ENCODE peak calls at places on chromosomes 7 and 10, in five cellular contexts. One of them, this sample, is unnamed.

GRCh38 chr7:95596183-95597135 is at the start of gene PDK4:
- DNase-seq in tibial artery: peak
- DNase-seq in progenitor cell of endocrine pancreas: peak
- DNase-seq in ovary: peak
- DNase-seq in cardiac fibroblast: peak
- DNase-seq in this sample: peak

GRCh38 chr7:92723205-92723604 is 113.2 kb downstream of the CDK6 start:
- DNase-seq in ovary: no peak
- DNase-seq in progenitor cell of endocrine pancreas: no peak
- DNase-seq in cardiac fibroblast: peak
- DNase-seq in tibial artery: no peak
- DNase-seq in this sample: peak

GRCh38 chr10:6738464-6738824 is 158.4 kb upstream of the PRKCQ start:
- DNase-seq in progenitor cell of endocrine pancreas: no peak
- DNase-seq in cardiac fibroblast: no peak
- DNase-seq in ovary: no peak
- DNase-seq in tibial artery: no peak
- DNase-seq in this sample: no peak

GRCh38 chr10:124875596-124875995 is 66.3 kb upstream of the ZRANB1 start:
- DNase-seq in cardiac fibroblast: peak
- DNase-seq in ovary: no peak
- DNase-seq in progenitor cell of endocrine pancreas: no peak
- DNase-seq in tibial artery: no peak
- DNase-seq in this sample: peak

GRCh38 chr7:41777894-41778596 is 75.2 kb upstream of the INHBA start:
- DNase-seq in progenitor cell of endocrine pancreas: no peak
- DNase-seq in tibial artery: no peak
- DNase-seq in cardiac fibroblast: no peak
- DNase-seq in ovary: no peak
- DNase-seq in this sample: no peak

GRCh38 chr10:119209736-119210355 is 2.5 kb downstream of the GRK5 start:
- DNase-seq in cardiac fibroblast: peak
- DNase-seq in progenitor cell of endocrine pancreas: no peak
- DNase-seq in ovary: no peak
- DNase-seq in tibial artery: peak
- DNase-seq in this sample: no peak

GRCh38 chr10:113858541-113858940 is 4.1 kb downstream of the NHLRC2 start:
- DNase-seq in tibial artery: no peak
- DNase-seq in cardiac fibroblast: peak
- DNase-seq in ovary: no peak
- DNase-seq in progenitor cell of endocrine pancreas: no peak
- DNase-seq in this sample: peak

GRCh38 chr7:81600608-81601007 is 169.2 kb downstream of the HGF start:
- DNase-seq in tibial artery: no peak
- DNase-seq in cardiac fibroblast: peak
- DNase-seq in ovary: no peak
- DNase-seq in progenitor cell of endocrine pancreas: no peak
- DNase-seq in this sample: peak

GRCh38 chr7:44884553-44885393 is 557 bp downstream of the PURB start:
- DNase-seq in cardiac fibroblast: peak
- DNase-seq in progenitor cell of endocrine pancreas: peak
- DNase-seq in ovary: peak
- DNase-seq in tibial artery: peak
- DNase-seq in this sample: peak

GRCh38 chr10:132098539-132099421 is 33.0 kb downstream of the JAKMIP3 start:
- DNase-seq in progenitor cell of endocrine pancreas: no peak
- DNase-seq in ovary: no peak
- DNase-seq in cardiac fibroblast: no peak
- DNase-seq in tibial artery: no peak
- DNase-seq in this sample: no peak

GRCh38 chr7:7738622-7739021 is 20.2 kb upstream of the RPA3 start:
- DNase-seq in cardiac fibroblast: no peak
- DNase-seq in tibial artery: no peak
- DNase-seq in ovary: no peak
- DNase-seq in progenitor cell of endocrine pancreas: no peak
- DNase-seq in this sample: no peak

GRCh38 chr7:70325509-70326101 is 727.3 kb downstream of the AUTS2 start:
- DNase-seq in tibial artery: no peak
- DNase-seq in ovary: no peak
- DNase-seq in cardiac fibroblast: no peak
- DNase-seq in progenitor cell of endocrine pancreas: no peak
- DNase-seq in this sample: no peak

GRCh38 chr7:85765698-85766298 is 578.9 kb upstream of the SEMA3D start:
- DNase-seq in progenitor cell of endocrine pancreas: no peak
- DNase-seq in tibial artery: no peak
- DNase-seq in cardiac fibroblast: no peak
- DNase-seq in ovary: no peak
- DNase-seq in this sample: no peak

GRCh38 chr7:47852330-47853245 is 95.7 kb downstream of the PKD1L1 start:
- DNase-seq in tibial artery: no peak
- DNase-seq in progenitor cell of endocrine pancreas: no peak
- DNase-seq in cardiac fibroblast: peak
- DNase-seq in ovary: no peak
- DNase-seq in this sample: peak

GRCh38 chr10:84256510-84257342 is 11.9 kb downstream of the RGR start:
- DNase-seq in progenitor cell of endocrine pancreas: no peak
- DNase-seq in cardiac fibroblast: peak
- DNase-seq in ovary: no peak
- DNase-seq in tibial artery: no peak
- DNase-seq in this sample: no peak

GRCh38 chr7:129845178-129845971 is 107.4 kb downstream of the UBE2H start:
- DNase-seq in cardiac fibroblast: peak
- DNase-seq in ovary: no peak
- DNase-seq in tibial artery: no peak
- DNase-seq in progenitor cell of endocrine pancreas: no peak
- DNase-seq in this sample: peak

GRCh38 chr10:63264852-63265617 is 131.9 kb downstream of the NRBF2 start:
- DNase-seq in tibial artery: no peak
- DNase-seq in ovary: peak
- DNase-seq in progenitor cell of endocrine pancreas: no peak
- DNase-seq in cardiac fibroblast: peak
- DNase-seq in this sample: peak

GRCh38 chr7:122803323-122803722 is 82.9 kb downstream of the CADPS2 start:
- DNase-seq in tibial artery: no peak
- DNase-seq in ovary: no peak
- DNase-seq in progenitor cell of endocrine pancreas: no peak
- DNase-seq in cardiac fibroblast: peak
- DNase-seq in this sample: no peak
- TF ChIP-seq CTCF in tibial artery: no peak
- TF ChIP-seq CTCF in ovary: no peak
- TF ChIP-seq CTCF in progenitor cell of endocrine pancreas: peak
- TF ChIP-seq CTCF in cardiac fibroblast: peak
- TF ChIP-seq CTCF in this sample: peak

DNA sequence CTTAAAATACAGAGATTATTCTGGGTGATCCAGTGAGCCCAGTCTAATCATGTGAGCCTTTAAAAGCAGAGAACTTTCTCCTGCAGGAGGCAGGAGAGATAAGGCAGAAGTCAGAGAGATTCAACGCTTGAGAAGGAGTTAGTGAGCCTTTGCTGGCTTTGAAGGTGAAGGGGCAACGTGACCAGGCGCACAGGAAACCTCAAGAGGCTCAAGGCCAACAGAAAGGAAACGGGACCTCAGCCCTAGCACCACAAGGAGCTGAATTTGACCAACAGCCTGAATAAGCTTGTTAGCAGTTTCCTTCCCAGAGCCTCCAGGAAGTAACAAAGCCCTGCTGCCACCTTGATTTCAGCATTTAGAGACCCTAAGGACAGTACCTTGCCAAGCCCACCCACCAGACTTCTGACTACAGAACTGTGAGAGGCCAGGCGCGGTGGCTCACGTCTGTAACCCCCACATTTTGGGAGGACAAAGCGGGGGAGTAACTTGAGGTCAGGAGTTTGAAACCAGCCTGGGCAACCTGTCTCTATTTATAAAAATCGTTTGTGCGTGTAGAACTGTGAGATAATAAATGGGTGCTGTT is 87.3 kb upstream of the KAT6B start:
- DNase-seq in progenitor cell of endocrine pancreas: no peak
- DNase-seq in tibial artery: no peak
- DNase-seq in ovary: no peak
- DNase-seq in cardiac fibroblast: peak
- DNase-seq in this sample: no peak
- TF ChIP-seq CTCF in progenitor cell of endocrine pancreas: no peak
- TF ChIP-seq CTCF in tibial artery: no peak
- TF ChIP-seq CTCF in ovary: no peak
- TF ChIP-seq CTCF in cardiac fibroblast: peak
- TF ChIP-seq CTCF in this sample: peak

GRCh38 chr10:43318456-43318855 is 51.6 kb upstream of the RASGEF1A start:
- DNase-seq in cardiac fibroblast: no peak
- DNase-seq in progenitor cell of endocrine pancreas: no peak
- DNase-seq in ovary: no peak
- DNase-seq in tibial artery: no peak
- DNase-seq in this sample: no peak

GRCh38 chr10:43317422-43317821 is 50.6 kb upstream of the RASGEF1A start:
- DNase-seq in cardiac fibroblast: no peak
- DNase-seq in ovary: no peak
- DNase-seq in progenitor cell of endocrine pancreas: no peak
- DNase-seq in tibial artery: no peak
- DNase-seq in this sample: no peak

GRCh38 chr10:43315535-43316245 is 48.8 kb upstream of the RASGEF1A start:
- DNase-seq in ovary: no peak
- DNase-seq in cardiac fibroblast: no peak
- DNase-seq in progenitor cell of endocrine pancreas: no peak
- DNase-seq in tibial artery: no peak
- DNase-seq in this sample: no peak

GRCh38 chr10:43316516-43316915 is 49.7 kb upstream of the RASGEF1A start:
- DNase-seq in tibial artery: no peak
- DNase-seq in ovary: no peak
- DNase-seq in progenitor cell of endocrine pancreas: no peak
- DNase-seq in cardiac fibroblast: no peak
- DNase-seq in this sample: no peak

DNA sequence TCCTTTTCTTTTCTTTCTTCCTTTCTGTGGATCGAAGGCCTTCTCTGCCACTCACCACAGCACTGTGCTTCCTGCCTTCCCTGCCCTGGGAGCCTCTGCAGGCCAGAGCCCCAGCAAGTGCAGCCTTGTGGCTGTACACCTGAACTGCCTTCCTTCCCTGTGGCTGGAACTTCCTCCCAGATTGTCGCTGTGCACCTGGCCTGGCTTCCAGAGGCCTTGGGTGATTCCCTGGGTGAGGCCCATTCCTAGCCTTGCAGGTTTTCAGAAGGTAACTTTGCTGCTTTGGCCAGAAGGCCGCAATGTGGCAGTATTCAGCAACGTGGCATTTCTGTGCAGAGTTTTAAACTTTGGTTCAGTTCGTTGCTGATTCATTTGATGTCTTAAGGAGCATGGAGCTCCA is 50.1 kb upstream of the RASGEF1A start:
- DNase-seq in cardiac fibroblast: no peak
- DNase-seq in ovary: no peak
- DNase-seq in progenitor cell of endocrine pancreas: no peak
- DNase-seq in tibial artery: no peak
- DNase-seq in this sample: no peak
- TF ChIP-seq CTCF in cardiac fibroblast: no peak
- TF ChIP-seq CTCF in ovary: no peak
- TF ChIP-seq CTCF in progenitor cell of endocrine pancreas: no peak
- TF ChIP-seq CTCF in tibial artery: no peak
- TF ChIP-seq CTCF in this sample: no peak

DNA sequence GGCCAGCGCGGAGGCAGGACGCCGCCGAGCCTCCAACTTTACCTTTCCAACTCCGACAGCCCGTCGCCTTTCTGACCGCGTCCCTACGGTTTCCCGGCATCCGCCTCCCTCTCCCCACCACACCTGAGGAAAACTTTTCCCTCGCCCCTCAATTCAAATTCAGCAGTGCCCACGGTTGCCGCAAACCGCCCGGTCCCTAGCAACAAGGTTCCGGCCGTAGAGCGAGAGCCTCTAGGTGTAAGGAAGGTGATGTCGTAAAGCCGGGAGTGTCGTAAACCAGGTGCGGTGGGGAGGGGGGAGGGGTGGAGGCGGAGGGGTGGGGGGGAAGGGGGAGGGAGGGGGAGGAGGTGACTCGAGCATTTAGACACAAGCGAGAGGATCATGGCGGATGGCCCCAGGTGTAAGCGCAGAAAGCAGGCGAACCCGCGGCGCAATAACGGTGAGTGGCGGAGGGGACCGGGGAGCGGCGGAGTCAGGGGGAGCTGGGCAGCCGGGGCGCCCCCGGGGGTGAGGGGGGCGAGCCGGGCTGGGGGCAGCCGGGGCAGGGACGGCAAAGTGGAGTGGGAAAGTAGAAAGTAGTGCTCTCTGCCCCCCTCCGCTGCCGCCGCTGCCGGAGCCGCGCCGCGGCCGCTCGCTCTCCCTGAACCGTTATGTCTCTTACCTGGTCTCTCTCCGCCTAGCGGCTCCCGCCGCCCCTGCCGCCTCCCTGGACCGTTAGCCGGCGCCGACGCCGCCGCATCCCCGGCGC is at the start of gene ZEB1:
- DNase-seq in ovary: peak
- DNase-seq in tibial artery: peak
- DNase-seq in progenitor cell of endocrine pancreas: peak
- DNase-seq in cardiac fibroblast: peak
- DNase-seq in this sample: peak
- TF ChIP-seq CTCF in ovary: peak
- TF ChIP-seq CTCF in tibial artery: peak
- TF ChIP-seq CTCF in progenitor cell of endocrine pancreas: peak
- TF ChIP-seq CTCF in cardiac fibroblast: peak
- TF ChIP-seq CTCF in this sample: peak

DNA sequence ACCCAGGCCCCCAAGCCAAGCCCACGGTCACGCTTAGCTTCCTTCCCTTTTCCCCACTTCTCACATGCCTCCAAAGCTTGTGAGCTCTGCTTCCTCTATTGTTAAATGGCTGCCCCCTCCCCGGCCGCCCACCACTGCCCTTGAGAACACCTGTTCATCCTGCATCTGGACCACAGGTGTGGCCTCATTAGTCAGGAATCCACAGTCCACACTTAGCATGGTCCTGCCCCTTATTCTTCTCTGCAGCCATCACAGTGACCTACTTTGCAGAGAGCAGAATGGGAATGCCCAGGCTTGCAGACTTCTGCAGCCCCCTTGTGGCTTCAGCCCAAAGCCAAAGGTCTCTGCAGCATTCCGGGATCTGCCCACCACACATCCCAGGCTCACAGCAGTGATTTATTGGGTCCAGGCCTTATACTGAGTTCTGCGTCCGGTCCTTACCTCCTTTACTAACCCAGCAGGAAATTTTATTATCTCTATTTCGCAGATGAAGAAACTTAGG is 67.0 kb downstream of the PTPRE start:
- DNase-seq in progenitor cell of endocrine pancreas: no peak
- DNase-seq in cardiac fibroblast: no peak
- DNase-seq in tibial artery: no peak
- DNase-seq in ovary: no peak
- DNase-seq in this sample: no peak
- TF ChIP-seq CTCF in progenitor cell of endocrine pancreas: no peak
- TF ChIP-seq CTCF in cardiac fibroblast: no peak
- TF ChIP-seq CTCF in tibial artery: no peak
- TF ChIP-seq CTCF in ovary: no peak
- TF ChIP-seq CTCF in this sample: no peak